ENCODE peak calls at places on chromosomes 12 and 14, in five cellular contexts. V is A549, G is left ventricle myocardium inferior, S is fibroblast of lung, W is progenitor cell of endocrine pancreas. Z is an unnamed sample.

GRCh38 chr14:101349108-101349507 is 212.2 kb upstream of the DIO3 start:
- DNase-seq in V (no peak), G (no peak), S (no peak), W (no peak), Z (no peak)

GRCh38 chr14:50335389-50335788 is 23.3 kb downstream of the DMAC2L start:
- DNase-seq in V (no peak), S (peak; percentile 69), W (no peak), G (peak; percentile 26), Z (no peak)

GRCh38 chr14:36506732-36507614 is 13.1 kb downstream of the NKX2-1 start:
- DNase-seq in G (no peak), W (no peak), S (no peak), V (no peak), Z (no peak)

GRCh38 chr14:55609681-55610080 is 29.7 kb downstream of the KTN1 start:
- DNase-seq in G (no peak), V (no peak), W (no peak), S (peak; percentile 69), Z (no peak)

GRCh38 chr12:52155048-52155868 is 36.6 kb downstream of the KRT80 start:
- DNase-seq in S (no peak), G (no peak), V (no peak), W (no peak), Z (no peak)

GRCh38 chr12:124758266-124759200 is 105.1 kb downstream of the SCARB1 start:
- DNase-seq in G (no peak), W (no peak), S (no peak), V (no peak), Z (no peak)

GRCh38 chr14:75495882-75496281 is 26.4 kb upstream of the BATF start:
- DNase-seq in V (no peak), G (no peak), S (no peak), W (no peak), Z (no peak)

GRCh38 chr12:46774011-46774633 is 51.7 kb downstream of the SLC38A4 start:
- DNase-seq in V (no peak), S (peak; percentile 55), W (no peak), G (no peak), Z (no peak)

GRCh38 chr14:93959239-93960107 is 16.9 kb downstream of the ASB2 start:
- DNase-seq in S (peak; percentile 90), W (no peak), G (no peak), V (peak; percentile 92), Z (no peak)

GRCh38 chr12:130632582-130633174 is 83.4 kb downstream of the RIMBP2 start:
- DNase-seq in S (no peak), G (no peak), W (no peak), V (no peak), Z (no peak)

GRCh38 chr12:11807453-11807852 is 158.0 kb downstream of the ETV6 start:
- DNase-seq in S (no peak), V (no peak), G (no peak), W (no peak), Z (no peak)

GRCh38 chr12:113724703-113725556 is 241.2 kb downstream of the RBM19 start:
- DNase-seq in G (no peak), V (no peak), W (no peak), S (no peak), Z (no peak)

GRCh38 chr14:33932526-33933292 is 18.2 kb downstream of the EGLN3 start:
- DNase-seq in S (peak; percentile 45), W (no peak), G (no peak), V (no peak), Z (no peak)

GRCh38 chr12:90479237-90479636 is 475.7 kb downstream of the CCER1 start:
- DNase-seq in S (no peak), V (no peak), G (no peak), W (no peak), Z (no peak)

GRCh38 chr14:40447032-40447431 is 1014.8 kb upstream of the FBXO33 start:
- DNase-seq in W (no peak), V (no peak), G (no peak), S (no peak), Z (no peak)

GRCh38 chr12:97148941-97149559 is 242.0 kb downstream of the NEDD1 start:
- DNase-seq in W (peak; percentile 44), G (peak; percentile 28), S (peak; percentile 27), V (peak; percentile 24), Z (no peak)

GRCh38 chr14:64719601-64720000 is 15.4 kb downstream of the PLEKHG3 start:
- DNase-seq in W (no peak), S (no peak), V (no peak), G (no peak), Z (peak; percentile 30)

GRCh38 chr12:20194171-20194570 is 174.2 kb upstream of the PDE3A start:
- DNase-seq in V (no peak), G (no peak), W (no peak), S (peak; percentile 27), Z (no peak)

GRCh38 chr14:71004481-71004880 is 97.2 kb downstream of the PCNX1 start:
- DNase-seq in G (no peak), S (peak; percentile 40), W (no peak), V (no peak), Z (no peak)

GRCh38 chr12:38850463-38850862 is 54.9 kb downstream of the CPNE8 start:
- DNase-seq in V (no peak), S (peak; percentile 21), W (no peak), G (no peak), Z (no peak)

GRCh38 chr14:93939304-93940229 is 12.4 kb downstream of the FAM181A start:
- DNase-seq in S (peak; percentile 47), W (peak; percentile 91), G (peak; percentile 77), V (peak; percentile 84), Z (no peak)

GRCh38 chr12:103877934-103878510 is 37.0 kb upstream of the NT5DC3 start:
- DNase-seq in S (peak; percentile 48), G (no peak), W (peak; percentile 36), V (peak; percentile 82), Z (no peak)

GRCh38 chr12:20024194-20024593 is 344.1 kb upstream of the PDE3A start:
- DNase-seq in W (no peak), V (no peak), S (no peak), G (no peak), Z (no peak)

GRCh38 chr12:52691076-52691764 is 11.0 kb upstream of the KRT1 start:
- DNase-seq in S (no peak), W (no peak), V (no peak), G (no peak), Z (no peak)

GRCh38 chr14:29999013-29999539 is 71.4 kb upstream of the PRKD1 start:
- DNase-seq in V (no peak), S (no peak), G (no peak), W (no peak), Z (no peak)

GRCh38 chr12:4106617-4107016 is 166.9 kb upstream of the CCND2 start:
- DNase-seq in G (no peak), S (no peak), W (no peak), V (no peak), Z (no peak)

GRCh38 chr12:48977290-48978281 is 536 bp upstream of the WNT1 start:
- DNase-seq in S (peak; percentile 59), G (no peak), W (peak; percentile 56), V (peak; percentile 74), Z (no peak)

GRCh38 chr12:13165578-13166120 is 30.9 kb upstream of the EMP1 start:
- DNase-seq in V (peak; percentile 26), S (peak; percentile 79), W (no peak), G (peak; percentile 54), Z (no peak)

DNA sequence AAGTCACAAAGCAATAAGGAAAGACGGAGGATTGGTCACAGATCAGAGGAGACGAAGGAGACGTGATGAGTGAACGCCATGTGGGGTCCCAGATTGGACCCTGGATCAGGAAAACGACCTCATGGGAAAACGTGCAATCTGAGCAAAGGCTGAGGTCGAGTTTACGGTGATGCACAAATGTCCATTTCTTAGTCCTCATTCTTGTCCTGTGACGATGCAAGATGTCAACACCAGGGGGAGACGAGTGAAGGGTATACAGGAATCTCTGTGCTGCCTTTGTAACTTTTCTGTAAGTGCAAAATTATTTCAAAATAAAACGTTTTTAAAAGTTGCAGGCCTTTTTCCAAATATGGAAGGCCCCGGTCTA is 329.8 kb downstream of the MED13L start:
- DNase-seq in V (no peak), S (no peak), G (no peak), W (no peak), Z (no peak)
- TF ChIP-seq CTCF in V (no peak), S (peak; percentile 15), G (no peak), W (no peak), Z (no peak)

DNA sequence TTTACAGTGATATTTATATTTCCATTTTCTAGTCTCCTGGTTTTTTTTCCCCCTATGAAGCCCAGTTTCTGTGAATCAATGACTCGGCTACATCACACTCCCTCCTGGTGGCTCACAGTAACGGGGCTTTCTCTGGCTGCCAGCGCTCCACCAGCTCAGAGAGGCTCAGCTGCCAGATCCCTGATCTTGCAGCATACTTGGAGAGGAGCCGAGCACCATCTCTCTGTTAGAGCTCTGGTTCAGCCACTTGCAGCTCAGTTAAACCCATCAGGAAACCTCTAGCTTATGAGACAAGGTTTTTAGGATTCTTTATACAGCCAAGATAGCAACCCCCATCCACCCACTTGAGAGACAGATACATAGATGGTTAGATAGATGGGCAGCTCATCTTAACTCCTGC is 74.6 kb downstream of the CIT start:
- DNase-seq in S (peak; percentile 45), G (peak; percentile 38), W (no peak), V (no peak), Z (no peak)
- TF ChIP-seq CTCF in S (peak; percentile 14), G (no peak), W (no peak), V (no peak), Z (no peak)

GRCh38 chr12:109239691-109240090 is 69.4 kb downstream of the FOXN4 start:
- DNase-seq in W (no peak), G (no peak), V (no peak), S (no peak), Z (no peak)

GRCh38 chr12:109232731-109233130 is 76.4 kb downstream of the FOXN4 start:
- DNase-seq in W (no peak), G (no peak), S (no peak), V (no peak), Z (no peak)

GRCh38 chr12:109239179-109239578 is 69.9 kb downstream of the FOXN4 start:
- DNase-seq in W (no peak), G (no peak), V (no peak), S (no peak), Z (no peak)

GRCh38 chr12:109234012-109234411 is 75.1 kb downstream of the FOXN4 start:
- DNase-seq in G (no peak), V (no peak), W (no peak), S (no peak), Z (no peak)

DNA sequence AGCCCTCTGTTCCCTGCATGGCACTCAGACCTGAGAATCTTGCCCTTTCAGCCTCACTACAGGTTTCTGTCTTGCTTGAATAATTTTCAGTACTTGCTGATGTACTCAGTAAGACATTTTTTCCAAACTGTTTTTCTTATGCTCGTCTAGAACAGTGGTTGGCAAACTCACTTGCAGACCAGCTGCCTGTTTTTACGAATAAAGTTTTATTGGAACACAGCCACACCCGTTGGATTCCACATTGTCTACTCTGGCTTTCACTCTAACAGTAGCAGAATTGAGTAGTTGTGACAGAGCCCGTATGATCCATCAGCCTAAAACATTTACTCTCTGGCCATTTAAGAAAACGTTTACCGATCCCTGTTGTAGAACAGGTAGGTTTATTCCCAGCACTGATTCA is 72.8 kb downstream of the FOXN4 start:
- DNase-seq in G (no peak), V (no peak), S (no peak), W (no peak), Z (no peak)
- TF ChIP-seq CTCF in G (no peak), V (no peak), S (no peak), W (no peak), Z (no peak)

DNA sequence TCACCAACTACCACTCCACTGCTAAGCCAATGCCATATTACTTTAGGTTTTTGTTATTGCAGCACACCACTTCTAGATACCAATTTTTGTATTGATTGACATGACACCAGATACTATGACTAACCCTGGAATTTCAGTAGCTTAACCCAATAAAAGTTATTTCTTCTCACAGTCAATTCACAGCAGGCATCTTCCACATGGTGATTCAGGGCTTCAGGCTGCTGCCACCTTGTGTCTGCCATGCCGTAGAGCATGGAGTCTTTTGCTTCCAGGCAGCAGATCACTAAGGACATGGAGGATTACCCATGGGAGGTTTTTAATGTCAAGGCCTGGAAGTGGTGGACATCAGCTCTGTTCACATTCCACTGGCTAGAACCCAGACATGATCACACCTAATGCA is 56.4 kb upstream of the LTA4H start:
- DNase-seq in S (no peak), W (no peak), V (no peak), G (no peak), Z (no peak)
- TF ChIP-seq CTCF in S (no peak), W (no peak), V (no peak), G (no peak), Z (no peak)